ENCODE peak calls at places on chromosome 4, in eight cellular contexts. D, O, K, V, Z, A, U and L are unnamed samples.

GRCh38 chr4:177573487-177573886 is 131.2 kb upstream of the AGA start:
- DNase-seq in D (no peak), O (no peak), K (peak), V (no peak), Z (no peak), A (peak), U (peak), L (no peak)

GRCh38 chr4:145525291-145525740 is 43.7 kb downstream of the SMAD1 start:
- DNase-seq in D (no peak), O (no peak), K (no peak), V (no peak), Z (no peak), A (no peak), U (no peak), L (no peak)

GRCh38 chr4:965766-966134 is 7.6 kb downstream of the DGKQ start:
- DNase-seq in D (no peak), O (no peak), K (no peak), V (no peak), Z (no peak), A (no peak), U (no peak), L (no peak)

GRCh38 chr4:105352826-105353225 is 121.0 kb downstream of the PPA2 start:
- DNase-seq in D (no peak), O (peak), K (peak), V (no peak), Z (no peak), A (no peak), U (no peak), L (peak)

GRCh38 chr4:85486425-85487101 is 11.6 kb downstream of the ARHGAP24 start:
- DNase-seq in D (no peak), O (no peak), K (peak), V (no peak), Z (no peak), A (peak), U (no peak), L (no peak)

GRCh38 chr4:127000846-127001245 is 631.9 kb upstream of the INTU start:
- DNase-seq in D (no peak), O (no peak), K (no peak), V (no peak), Z (no peak), A (no peak), U (no peak), L (no peak)

GRCh38 chr4:169649545-169650226 is 29.3 kb downstream of the CLCN3 start:
- DNase-seq in D (no peak), O (no peak), K (no peak), V (no peak), Z (no peak), A (peak), U (no peak), L (no peak)

GRCh38 chr4:41172772-41173171 is 41.6 kb downstream of the APBB2 start:
- DNase-seq in D (no peak), O (no peak), K (no peak), V (no peak), Z (no peak), A (no peak), U (no peak), L (no peak)

GRCh38 chr4:175309041-175309440 is 390.9 kb downstream of the ADAM29 start:
- DNase-seq in D (no peak), O (no peak), K (peak), V (no peak), Z (no peak), A (no peak), U (no peak), L (no peak)

GRCh38 chr4:74230902-74231499 is 73.1 kb downstream of the MTHFD2L start:
- DNase-seq in D (no peak), O (peak), K (peak), V (no peak), Z (no peak), A (peak), U (peak), L (no peak)

GRCh38 chr4:184007891-184008290 is 102.8 kb downstream of the STOX2 start:
- DNase-seq in D (no peak), O (no peak), K (peak), V (no peak), Z (no peak), A (no peak), U (no peak), L (no peak)

GRCh38 chr4:3451956-3452355 is 10.2 kb downstream of the HGFAC start:
- DNase-seq in D (no peak), O (no peak), K (peak), V (no peak), Z (no peak), A (no peak), U (peak), L (no peak)

DNA sequence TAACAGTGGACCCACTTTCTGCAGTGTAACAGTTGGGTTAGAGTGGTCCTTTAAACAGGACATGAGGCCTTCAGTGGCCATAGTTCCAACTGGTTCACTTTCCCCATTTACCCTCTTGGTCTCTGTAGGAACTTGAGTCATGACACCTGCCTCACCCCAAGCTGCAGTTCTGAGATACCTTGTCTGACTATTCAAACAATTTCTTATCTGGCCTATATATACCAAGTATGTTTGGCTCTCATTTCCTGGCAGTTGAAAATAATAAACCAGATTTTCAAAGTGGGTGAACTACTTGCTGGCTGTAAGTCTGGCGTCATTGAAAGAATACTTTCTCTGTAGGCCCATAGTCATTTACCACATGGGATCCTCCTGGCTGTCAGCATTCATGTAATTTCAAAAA is 228.8 kb downstream of the SHROOM3 start:
- DNase-seq in D (no peak), O (no peak), K (peak), V (no peak), Z (no peak), A (no peak), U (no peak), L (no peak)
- TF ChIP-seq CTCF in D (no peak), O (no peak), K (no peak), V (no peak), Z (no peak), A (no peak), U (no peak), L (no peak)

DNA sequence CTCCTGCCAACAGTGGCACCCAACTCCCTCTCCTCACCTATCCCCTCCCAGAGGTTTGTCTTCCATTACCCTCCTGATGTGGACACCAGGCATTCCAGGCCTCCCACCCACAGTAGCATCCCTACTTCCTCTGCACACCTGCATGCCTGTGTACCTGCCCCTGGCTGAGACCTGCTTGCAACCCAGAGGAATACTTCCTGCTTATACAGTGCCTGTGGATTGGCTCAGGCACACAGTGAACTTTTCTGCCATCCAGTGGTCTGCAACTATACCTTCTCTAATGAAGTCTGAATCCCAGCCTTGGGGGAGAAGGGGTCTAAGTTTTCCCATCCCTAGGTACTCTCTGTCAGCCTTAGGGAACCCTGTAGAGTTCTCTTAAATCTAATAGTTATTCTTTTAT is 169.9 kb downstream of the IQCM start:
- DNase-seq in D (no peak), O (no peak), K (peak), V (no peak), Z (no peak), A (no peak), U (no peak), L (no peak)
- TF ChIP-seq CTCF in D (no peak), O (no peak), K (peak), V (no peak), Z (no peak), A (no peak), U (no peak), L (no peak)

DNA sequence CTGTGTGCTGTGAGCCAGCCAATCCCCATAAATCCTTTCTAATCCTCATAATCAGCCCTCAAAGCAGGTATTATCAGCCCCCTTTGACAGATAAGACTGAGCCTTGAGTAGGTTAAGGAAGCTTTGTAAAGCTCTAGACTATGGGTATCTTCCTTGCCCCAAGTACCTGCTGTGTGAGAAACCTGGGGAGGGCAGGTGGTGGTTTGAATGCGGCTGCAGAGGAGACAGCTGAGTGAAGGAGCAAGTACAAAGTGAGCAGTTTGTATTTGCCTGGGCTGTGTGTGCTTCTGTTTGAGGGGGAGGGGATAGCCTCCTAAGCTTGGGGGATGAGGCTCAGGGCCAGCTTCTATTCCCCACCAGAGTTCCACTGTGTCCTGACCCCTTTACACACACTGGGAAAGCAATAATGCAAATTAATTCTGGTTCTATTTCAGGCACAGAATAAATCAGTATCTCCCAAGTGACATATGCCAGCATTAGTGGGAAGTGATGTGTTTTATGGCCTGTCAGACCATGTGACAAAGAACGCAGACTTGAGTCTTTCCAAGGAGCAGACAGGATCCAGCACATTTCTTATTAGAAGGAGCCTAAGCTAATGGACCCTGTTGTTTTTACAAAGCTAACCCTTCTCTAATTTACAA is 63.5 kb downstream of the EVC start:
- DNase-seq in D (no peak), O (no peak), K (no peak), V (no peak), Z (no peak), A (no peak), U (no peak), L (no peak)
- TF ChIP-seq CTCF in D (no peak), O (no peak), K (no peak), V (no peak), Z (no peak), A (no peak), U (no peak), L (no peak)

GRCh38 chr4:163673848-163674702 is 179.6 kb downstream of the TMA16 start:
- DNase-seq in D (no peak), O (no peak), K (no peak), V (no peak), Z (no peak), A (no peak), U (no peak), L (no peak)

GRCh38 chr4:163672751-163673150 is 178.3 kb downstream of the TMA16 start:
- DNase-seq in D (no peak), O (no peak), K (no peak), V (no peak), Z (no peak), A (no peak), U (no peak), L (no peak)
- TF ChIP-seq CTCF in D (no peak), O (peak), K (no peak), V (no peak), Z (no peak), A (no peak), U (no peak), L (no peak)

GRCh38 chr4:5019796-5020195 is 538 bp upstream of the CYTL1 start:
- DNase-seq in D (no peak), O (no peak), K (no peak), V (no peak), Z (no peak), A (no peak), U (no peak), L (no peak)

GRCh38 chr4:5019274-5019673 is at the start of gene CYTL1:
- DNase-seq in D (no peak), O (peak), K (no peak), V (no peak), Z (no peak), A (peak), U (no peak), L (no peak)

GRCh38 chr4:5018603-5019002 is 655 bp downstream of the CYTL1 start:
- DNase-seq in D (no peak), O (no peak), K (no peak), V (no peak), Z (no peak), A (no peak), U (no peak), L (no peak)

GRCh38 chr4:5020341-5020740 is 1.1 kb upstream of the CYTL1 start:
- DNase-seq in D (no peak), O (no peak), K (no peak), V (no peak), Z (no peak), A (no peak), U (no peak), L (no peak)

DNA sequence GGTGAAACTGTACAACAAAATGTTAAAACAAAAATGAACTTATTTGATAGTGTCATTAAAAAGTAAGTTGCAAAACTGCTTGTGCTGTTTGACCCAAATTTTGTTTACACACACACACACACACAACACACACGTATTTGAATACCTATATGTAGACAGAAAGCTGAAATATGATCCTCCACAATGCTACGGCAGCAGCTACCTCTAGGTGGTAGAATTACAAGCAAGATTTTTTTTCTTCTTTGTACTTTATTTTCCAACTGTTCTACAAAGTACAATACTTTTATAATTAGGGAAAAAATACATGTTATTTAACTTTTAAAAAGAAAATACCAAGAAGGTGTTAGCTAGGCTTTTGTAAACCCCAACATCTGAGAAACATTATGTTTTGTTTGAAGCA is 1.2 kb downstream of the CYTL1 start:
- DNase-seq in D (no peak), O (no peak), K (no peak), V (no peak), Z (no peak), A (no peak), U (no peak), L (no peak)
- TF ChIP-seq CTCF in D (no peak), O (no peak), K (no peak), V (no peak), Z (no peak), A (peak), U (peak), L (no peak)

GRCh38 chr4:21413807-21414370 is 534.7 kb downstream of the KCNIP4 start:
- DNase-seq in D (no peak), O (no peak), K (no peak), V (no peak), Z (no peak), A (no peak), U (no peak), L (no peak)
- TF ChIP-seq CTCF in D (no peak), O (no peak), K (no peak), V (no peak), Z (no peak), A (no peak), U (no peak), L (no peak)

DNA sequence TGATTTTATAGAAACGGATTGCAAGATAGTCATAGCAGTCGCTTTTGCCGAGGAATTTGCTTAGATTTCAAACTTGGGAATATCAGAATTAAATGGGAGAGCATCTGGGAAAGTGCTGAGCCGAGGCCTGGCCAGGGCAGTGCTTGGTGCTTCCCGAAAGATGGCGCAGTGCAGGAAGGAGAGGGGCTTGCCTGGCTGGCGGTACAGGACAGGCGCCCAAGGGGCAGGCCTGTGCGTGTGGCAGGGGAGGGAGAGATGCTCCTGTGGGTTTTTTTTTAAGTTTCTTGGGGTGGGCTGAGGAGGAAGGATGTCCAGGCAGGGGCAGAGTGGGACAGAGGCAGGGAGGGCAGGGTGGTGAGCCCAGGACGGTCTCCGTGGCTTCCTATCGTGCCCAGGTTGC is 241.1 kb downstream of the AFAP1 start:
- DNase-seq in D (no peak), O (no peak), K (no peak), V (no peak), Z (no peak), A (no peak), U (no peak), L (no peak)
- TF ChIP-seq CTCF in D (peak), O (no peak), K (no peak), V (no peak), Z (no peak), A (peak), U (peak), L (no peak)

GRCh38 chr4:101670370-101670769 is 120.2 kb upstream of the BANK1 start:
- DNase-seq in D (no peak), O (no peak), K (no peak), V (no peak), Z (no peak), A (no peak), U (no peak), L (no peak)

GRCh38 chr4:101669138-101669831 is 121.2 kb upstream of the BANK1 start:
- DNase-seq in D (no peak), O (no peak), K (no peak), V (no peak), Z (no peak), A (no peak), U (no peak), L (no peak)

GRCh38 chr4:101670897-101671296 is 119.6 kb upstream of the BANK1 start:
- DNase-seq in D (no peak), O (no peak), K (no peak), V (no peak), Z (no peak), A (no peak), U (no peak), L (no peak)

GRCh38 chr4:101667348-101667747 is 123.2 kb upstream of the BANK1 start:
- DNase-seq in D (no peak), O (no peak), K (no peak), V (no peak), Z (no peak), A (no peak), U (no peak), L (no peak)

GRCh38 chr4:101669832-101670188 is 120.7 kb upstream of the BANK1 start:
- DNase-seq in D (no peak), O (no peak), K (no peak), V (no peak), Z (no peak), A (no peak), U (no peak), L (no peak)
- TF ChIP-seq CTCF in D (no peak), O (no peak), K (no peak), V (no peak), Z (no peak), A (no peak), U (no peak), L (no peak)